ENCODE peak calls at places on chromosomes 16 and 17, in nine cellular contexts. S is GM12892; K is hepatic stellate cell; C is activated naive CD8-positive, alpha-beta T cell treated with anti-CD3 and anti-CD28 coated beads for 36 hours; V is kidney tubule cell; W is RCC 7860; U is mammary epithelial cell; M is dorsolateral prefrontal cortex; E is PC-3. L is an unnamed sample.

GRCh38 chr17:75271955-75272847 is 1.2 kb upstream of the MIF4GD start:
- DNase-seq in U (no peak), C (peak; percentile 20), E (peak; percentile 42), W (no peak), V (no peak), K (no peak), S (no peak), M (peak; percentile 77), L (no peak)

GRCh38 chr17:2237521-2237921 is 66.1 kb downstream of the SMG6 start:
- DNase-seq in K (no peak), U (peak; percentile 24), V (no peak), S (no peak), M (no peak), C (no peak), E (no peak), W (no peak), L (no peak)

GRCh38 chr17:17028059-17028877 is 14.0 kb upstream of the MPRIP start:
- DNase-seq in E (peak; percentile 100), K (no peak), S (no peak), C (no peak), M (no peak), V (peak; percentile 98), U (peak; percentile 99), W (peak; percentile 85), L (no peak)

GRCh38 chr16:1057252-1057932 is 15.2 kb upstream of the SSTR5 start:
- DNase-seq in V (peak; percentile 11), U (no peak), M (no peak), S (peak; percentile 45), K (peak; percentile 74), E (peak; percentile 44), W (no peak), C (peak; percentile 71), L (peak; percentile 61)

GRCh38 chr16:83095926-83096692 is 469.3 kb downstream of the CDH13 start:
- DNase-seq in S (no peak), V (peak; percentile 65), W (peak; percentile 5), E (peak; percentile 7), C (no peak), K (peak; percentile 16), M (no peak), U (peak; percentile 51), L (no peak)

GRCh38 chr17:80096531-80097306 is 4.7 kb upstream of the GAA start:
- DNase-seq in U (no peak), E (no peak), K (no peak), S (no peak), W (no peak), C (no peak), M (no peak), V (no peak), L (no peak)

GRCh38 chr17:2215616-2216364 is 87.8 kb downstream of the SMG6 start:
- DNase-seq in K (peak; percentile 76), V (no peak), W (no peak), C (peak; percentile 69), M (no peak), E (no peak), U (no peak), S (peak; percentile 58), L (peak; percentile 87)

GRCh38 chr16:9966569-9967157 is 215.6 kb downstream of the GRIN2A start:
- DNase-seq in C (peak; percentile 19), U (peak; percentile 26), E (peak; percentile 65), M (no peak), V (peak; percentile 88), W (peak; percentile 88), S (no peak), K (no peak), L (no peak)

GRCh38 chr17:27469256-27469655 is 13.0 kb downstream of the KSR1 start:
- DNase-seq in C (peak; percentile 21), V (no peak), K (no peak), W (no peak), S (no peak), M (no peak), U (no peak), E (no peak), L (no peak)

L was measured in activated CD8-positive, alpha-beta T cell treated with anti-CD3 and anti-CD28 coated beads, Interleukin-2, amount 10 ng/mL, durations not matched to agents 7 days and 5 days.